ENCODE peak calls at places on chromosomes 13 and 19, in six cellular contexts. C, P, H, F, Q and J are unnamed samples.
A peak's percentile ranks its signal among the peaks of the same experiment; 100 is the strongest.

GRCh38 chr19:42461700-42462324 is 19.1 kb upstream of the CXCL17 start:
- DNase-seq in C (no peak), P (no peak), H (no peak), F (peak; percentile 37), Q (no peak), J (peak; percentile 63)

GRCh38 chr13:50934735-50935419 is 25.3 kb downstream of the RNASEH2B start:
- DNase-seq in C (no peak), P (no peak), H (no peak), F (no peak), Q (no peak), J (no peak)

GRCh38 chr13:101449971-101450748 is 2.3 kb upstream of the ITGBL1 start:
- DNase-seq in C (no peak), P (no peak), H (peak; percentile 72), F (no peak), Q (no peak), J (no peak)

GRCh38 chr19:2798733-2799132 is 13.4 kb downstream of the THOP1 start:
- DNase-seq in C (no peak), P (no peak), H (no peak), F (no peak), Q (no peak), J (no peak)

GRCh38 chr19:39270091-39270871 is 2.1 kb downstream of the IFNL2 start:
- DNase-seq in C (peak; percentile 70), P (no peak), H (peak; percentile 11), F (no peak), Q (no peak), J (no peak)

GRCh38 chr19:13146763-13147563 is 3.2 kb downstream of the STX10 start:
- DNase-seq in C (no peak), P (no peak), H (peak; percentile 96), F (no peak), Q (no peak), J (no peak)

GRCh38 chr19:57927587-57927986 is 7.6 kb downstream of the ZNF418 start:
- DNase-seq in C (no peak), P (no peak), H (no peak), F (no peak), Q (no peak), J (no peak)

GRCh38 chr19:5624154-5624663 is 1.3 kb downstream of the SAFB start:
- DNase-seq in C (no peak), P (no peak), H (no peak), F (no peak), Q (no peak), J (peak; percentile 64)

GRCh38 chr19:6963259-6963852 is 57.9 kb downstream of the MBD3L2B start:
- DNase-seq in C (no peak), P (no peak), H (no peak), F (no peak), Q (no peak), J (no peak)

GRCh38 chr13:43285891-43286602 is 262.7 kb downstream of the DNAJC15 start:
- DNase-seq in C (no peak), P (no peak), H (no peak), F (no peak), Q (no peak), J (no peak)

GRCh38 chr19:18021121-18021755 is 13.3 kb downstream of the ARRDC2 start:
- DNase-seq in C (no peak), P (no peak), H (no peak), F (peak; percentile 64), Q (peak; percentile 41), J (peak; percentile 44)

GRCh38 chr19:16952046-16952445 is 63.2 kb downstream of the F2RL3 start:
- DNase-seq in C (no peak), P (no peak), H (no peak), F (no peak), Q (no peak), J (no peak)

GRCh38 chr13:98466634-98467236 is 110.2 kb downstream of the STK24 start:
- DNase-seq in C (no peak), P (peak; percentile 87), H (no peak), F (no peak), Q (no peak), J (peak; percentile 78)

GRCh38 chr19:38917516-38917915 is 5.5 kb upstream of the CCER2 start:
- DNase-seq in C (no peak), P (no peak), H (no peak), F (no peak), Q (no peak), J (no peak)

GRCh38 chr19:40510526-40511115 is 43.8 kb downstream of the SPTBN4 start:
- DNase-seq in C (no peak), P (no peak), H (no peak), F (no peak), Q (no peak), J (no peak)

GRCh38 chr13:30722361-30722760 is 13.0 kb upstream of the ALOX5AP start:
- DNase-seq in C (no peak), P (no peak), H (no peak), F (no peak), Q (no peak), J (no peak)

GRCh38 chr13:29589234-29589633 is 6.3 kb downstream of the SLC7A1 start:
- DNase-seq in C (no peak), P (no peak), H (no peak), F (no peak), Q (no peak), J (no peak)

GRCh38 chr19:8641908-8642547 is 11.6 kb downstream of the NFILZ start:
- DNase-seq in C (no peak), P (no peak), H (peak; percentile 24), F (no peak), Q (no peak), J (peak; percentile 70)

GRCh38 chr13:100895656-100896055 is 221.1 kb upstream of the TMTC4 start:
- DNase-seq in C (no peak), P (no peak), H (no peak), F (no peak), Q (no peak), J (no peak)

GRCh38 chr19:12924621-12925310 is 5.7 kb upstream of the SYCE2 start:
- DNase-seq in C (no peak), P (no peak), H (no peak), F (no peak), Q (no peak), J (no peak)

GRCh38 chr19:52734340-52734892 is 428 bp downstream of the ZNF611 start:
- DNase-seq in C (no peak), P (peak; percentile 29), H (no peak), F (no peak), Q (peak; percentile 3), J (peak; percentile 70)

GRCh38 chr13:38697628-38698333 is 10.9 kb downstream of the FREM2 start:
- DNase-seq in C (no peak), P (no peak), H (no peak), F (no peak), Q (no peak), J (no peak)

GRCh38 chr13:103516009-103516795 is 450.0 kb upstream of the SLC10A2 start:
- DNase-seq in C (no peak), P (no peak), H (no peak), F (no peak), Q (no peak), J (no peak)

GRCh38 chr13:98548230-98548629 is 28.7 kb downstream of the STK24 start:
- DNase-seq in C (no peak), P (no peak), H (no peak), F (no peak), Q (no peak), J (no peak)

GRCh38 chr19:5707576-5708575 is 12.1 kb downstream of the LONP1 start:
- DNase-seq in C (no peak), P (no peak), H (no peak), F (no peak), Q (no peak), J (no peak)

GRCh38 chr13:87122551-87122950 is 548.6 kb upstream of the SLITRK5 start:
- DNase-seq in C (no peak), P (no peak), H (no peak), F (no peak), Q (no peak), J (no peak)

GRCh38 chr13:36862722-36863121 is 43.7 kb downstream of the RFXAP start:
- DNase-seq in C (no peak), P (no peak), H (no peak), F (no peak), Q (no peak), J (no peak)

GRCh38 chr13:38366954-38367645 is 17.4 kb downstream of the UFM1 start:
- DNase-seq in C (no peak), P (no peak), H (no peak), F (no peak), Q (no peak), J (no peak)

GRCh38 chr19:4443188-4443587 is 14.4 kb downstream of the UBXN6 start:
- DNase-seq in C (no peak), P (no peak), H (no peak), F (no peak), Q (no peak), J (no peak)